ENCODE peak calls at places on chromosomes 11 and 22, in five cellular contexts. Y, S, K, W and G are unnamed samples.

GRCh38 chr22:43974028-43974545 is 18.8 kb downstream of the SAMM50 start:
- DNase-seq in Y (no peak), S (no peak), K (peak), W (no peak), G (no peak)

GRCh38 chr22:47422736-47423135 is 660.3 kb downstream of the TBC1D22A start:
- DNase-seq in Y (no peak), S (no peak), K (no peak), W (no peak), G (no peak)

GRCh38 chr11:92546089-92546488 is 321.5 kb downstream of the FAT3 start:
- DNase-seq in Y (no peak), S (no peak), K (no peak), W (no peak), G (no peak)

GRCh38 chr11:1939006-1939626 is 8.0 kb upstream of the MRPL23 start:
- DNase-seq in Y (no peak), S (no peak), K (peak), W (no peak), G (peak)

GRCh38 chr11:80958414-80958813 is 1517.6 kb upstream of the TENM4 start:
- DNase-seq in Y (peak), S (no peak), K (no peak), W (no peak), G (no peak)

GRCh38 chr11:69646493-69647201 is 5.7 kb downstream of the CCND1 start:
- DNase-seq in Y (no peak), S (no peak), K (peak), W (no peak), G (no peak)

GRCh38 chr11:30567148-30567547 is 19.0 kb downstream of the MPPED2 start:
- DNase-seq in Y (no peak), S (no peak), K (no peak), W (no peak), G (no peak)

GRCh38 chr11:92453055-92453454 is 228.4 kb downstream of the FAT3 start:
- DNase-seq in Y (peak), S (no peak), K (no peak), W (no peak), G (no peak)

GRCh38 chr11:11916981-11917399 is 75.2 kb downstream of the USP47 start:
- DNase-seq in Y (peak), S (no peak), K (no peak), W (no peak), G (no peak)

GRCh38 chr22:35539910-35540599 is 576 bp upstream of the RASD2 start:
- DNase-seq in Y (no peak), S (peak), K (peak), W (peak), G (peak)

GRCh38 chr11:72864692-72865655 is 50.8 kb downstream of the ATG16L2 start:
- DNase-seq in Y (no peak), S (no peak), K (no peak), W (no peak), G (no peak)

GRCh38 chr22:47290706-47291430 is 528.4 kb downstream of the TBC1D22A start:
- DNase-seq in Y (no peak), S (no peak), K (no peak), W (no peak), G (no peak)

GRCh38 chr11:129728571-129728970 is 87.1 kb upstream of the TMEM45B start:
- DNase-seq in Y (no peak), S (no peak), K (no peak), W (no peak), G (no peak)

GRCh38 chr11:6319001-6319878 is 1.1 kb downstream of the CAVIN3 start:
- DNase-seq in Y (peak), S (no peak), K (peak), W (no peak), G (no peak)

GRCh38 chr11:69664103-69664775 is 10.9 kb downstream of the LTO1 start:
- DNase-seq in Y (no peak), S (no peak), K (peak), W (no peak), G (no peak)

GRCh38 chr11:1339066-1339675 is 29.7 kb upstream of the TOLLIP start:
- DNase-seq in Y (no peak), S (no peak), K (no peak), W (no peak), G (no peak)

GRCh38 chr22:22408731-22409696 is 99.5 kb downstream of the ZNF280B start:
- DNase-seq in Y (no peak), S (no peak), K (no peak), W (peak), G (peak)

GRCh38 chr11:46529928-46530574 is 63.8 kb downstream of the AMBRA1 start:
- DNase-seq in Y (no peak), S (no peak), K (no peak), W (no peak), G (no peak)

GRCh38 chr11:44096360-44097188 is 1.1 kb downstream of the EXT2 start:
- DNase-seq in Y (no peak), S (no peak), K (peak), W (no peak), G (peak)

GRCh38 chr11:12539570-12539969 is 134.7 kb upstream of the TEAD1 start:
- DNase-seq in Y (peak), S (no peak), K (no peak), W (no peak), G (no peak)